ENCODE peak calls at places on chromosomes 5 and 9, in five cellular contexts. U is AG08396; Q is HCT116; D is activated T-helper 1 cell treated with anti-CD3 and anti-CD28 coated beads, Interleukin-12 subunit alpha, Interleukin-12 subunit beta, Interleukin-2, Interleukin-4 antibody, amounts not matched to agents 30 ng/mL and 10 ng/mL and 1 ng/mL, durations not matched to agents 14 hours and 24 hours and 36 hours; B is activated CD8-positive, alpha-beta memory T cell treated with anti-CD3 and anti-CD28 coated beads, Interleukin-2, amount 50 U/mL, for 4 hours. W is an unnamed sample.

GRCh38 chr5:110973510-110973909 is 98.0 kb upstream of the TSLP start:
- DNase-seq in U (no peak), Q (no peak), D (no peak), B (no peak), W (no peak)

GRCh38 chr5:115812372-115812771 is 4.1 kb downstream of the CDO1 start:
- DNase-seq in U (no peak), Q (no peak), D (no peak), B (no peak), W (no peak)

GRCh38 chr5:81425569-81425968 is 31.6 kb upstream of the ACOT12 start:
- DNase-seq in U (peak), Q (peak), D (no peak), B (no peak), W (no peak)

GRCh38 chr9:69115621-69116020 is 58.5 kb upstream of the TJP2 start:
- DNase-seq in U (peak), Q (no peak), D (no peak), B (no peak), W (no peak)

GRCh38 chr5:154194348-154195329 is 4.1 kb downstream of the GALNT10 start:
- DNase-seq in U (peak), Q (no peak), D (no peak), B (no peak), W (no peak)

GRCh38 chr9:132622144-132622543 is 39.7 kb downstream of the BARHL1 start:
- DNase-seq in U (no peak), Q (no peak), D (no peak), B (no peak), W (no peak)

GRCh38 chr5:16169550-16169949 is 10.0 kb downstream of the MARCHF11 start:
- DNase-seq in U (no peak), Q (no peak), D (no peak), B (no peak), W (no peak)

GRCh38 chr5:61704289-61704688 is 372.2 kb downstream of the ZSWIM6 start:
- DNase-seq in U (no peak), Q (no peak), D (no peak), B (no peak), W (no peak)

GRCh38 chr9:7799934-7800285 is 332 bp upstream of the DMAC1 start:
- DNase-seq in U (no peak), Q (no peak), D (no peak), B (no peak), W (no peak)

GRCh38 chr9:92160786-92161185 is 45.6 kb upstream of the SPTLC1 start:
- DNase-seq in U (no peak), Q (no peak), D (no peak), B (no peak), W (no peak)

GRCh38 chr5:146529984-146530383 is 14.0 kb upstream of the GPR151 start:
- DNase-seq in U (no peak), Q (no peak), D (no peak), B (no peak), W (no peak)

GRCh38 chr9:130872511-130872910 is 24.1 kb downstream of the QRFP start:
- DNase-seq in U (no peak), Q (no peak), D (no peak), B (no peak), W (no peak)

GRCh38 chr5:37875051-37875787 is 35.4 kb upstream of the GDNF start:
- DNase-seq in U (peak), Q (no peak), D (no peak), B (no peak), W (no peak)

W was measured in activated effector memory CD4-positive, alpha-beta T cell treated with anti-CD3 and anti-CD28 coated beads, Interleukin-2, amount 50 U/mL, for 16 hours.